ENCODE peak calls at places on chromosomes 6 and 20, in seven cellular contexts. D, L, B, Q, W, P and R are unnamed samples.

GRCh38 chr6:46808806-46809205 is 15.6 kb downstream of the MEP1A start:
- DNase-seq in B (no peak), D (no peak), P (no peak), W (no peak), Q (no peak), L (no peak), R (no peak)

GRCh38 chr6:2111162-2111677 is 134.2 kb downstream of the GMDS start:
- DNase-seq in P (peak), D (no peak), W (peak), Q (no peak), B (peak), L (no peak), R (no peak)

GRCh38 chr6:154410619-154411044 is 54.0 kb upstream of the IPCEF1 start:
- DNase-seq in W (peak), Q (peak), P (peak), L (no peak), D (peak), B (peak), R (no peak)

GRCh38 chr20:57851025-57851682 is 141.3 kb upstream of the PMEPA1 start:
- DNase-seq in B (no peak), Q (no peak), P (no peak), D (peak), L (peak), W (no peak), R (no peak)

GRCh38 chr6:44001318-44001868 is 125.9 kb downstream of the MRPL14 start:
- DNase-seq in W (peak), D (no peak), B (no peak), L (no peak), P (no peak), Q (no peak), R (peak)

GRCh38 chr6:130178692-130179091 is 44.1 kb downstream of the SAMD3 start:
- DNase-seq in P (peak), W (peak), Q (peak), D (no peak), B (no peak), L (peak), R (no peak)

GRCh38 chr6:9437836-9438235 is 977.0 kb downstream of the TFAP2A start:
- DNase-seq in D (no peak), Q (no peak), W (no peak), B (no peak), L (no peak), P (no peak), R (no peak)

GRCh38 chr20:32155017-32155965 is 45.8 kb downstream of the TM9SF4 start:
- DNase-seq in L (peak), W (peak), P (peak), B (no peak), Q (peak), D (peak), R (no peak)

GRCh38 chr6:24761851-24762250 is 12.9 kb upstream of the GMNN start:
- DNase-seq in D (no peak), W (no peak), L (no peak), Q (no peak), P (no peak), B (no peak), R (no peak)

GRCh38 chr6:77038801-77039200 is 424.5 kb downstream of the HTR1B start:
- DNase-seq in L (no peak), W (no peak), Q (no peak), D (no peak), P (peak), B (no peak), R (no peak)

GRCh38 chr20:40689100-40689942 is at the start of gene MAFB:
- DNase-seq in L (peak), P (peak), D (peak), W (peak), Q (peak), B (peak), R (no peak)

GRCh38 chr20:3101737-3102574 is 17.4 kb upstream of the AVP start:
- DNase-seq in L (no peak), W (no peak), Q (no peak), B (no peak), D (no peak), P (no peak), R (no peak)